ENCODE peak calls at places on chromosomes 12 and 14, in ten cellular contexts. X is ELR; C is IMR-90; U is D721Med; H is aorta; J is G401; G is naive thymus-derived CD8-positive, alpha-beta T cell; A is RPMI7951; V is SHP77; I is skeletal muscle cell. W is an unnamed sample.

GRCh38 chr14:60771117-60771516 is 36.6 kb downstream of the MNAT1 start:
- DNase-seq in X (no peak), C (no peak), U (no peak), H (no peak), J (no peak), G (no peak), A (no peak), V (no peak), I (no peak), W (no peak)

GRCh38 chr14:91252901-91253794 is 8.6 kb upstream of the GPR68 start:
- DNase-seq in X (peak; percentile 46), C (no peak), U (no peak), H (no peak), J (peak; percentile 51), G (peak; percentile 35), A (no peak), V (no peak), I (no peak), W (no peak)

GRCh38 chr12:90253674-90254181 is 545.1 kb upstream of the ATP2B1 start:
- DNase-seq in X (peak; percentile 98), C (peak; percentile 92), U (no peak), H (peak; percentile 75), J (peak; percentile 99), G (peak; percentile 2), A (peak; percentile 99), V (peak; percentile 85), I (peak; percentile 92), W (peak; percentile 97)

GRCh38 chr12:98606367-98606985 is 13.0 kb downstream of the SLC25A3 start:
- DNase-seq in X (peak; percentile 13), C (no peak), U (no peak), H (no peak), J (no peak), G (no peak), A (no peak), V (no peak), I (no peak), W (no peak)

GRCh38 chr12:47736216-47736615 is 10.9 kb upstream of the ENDOU start:
- DNase-seq in X (no peak), C (no peak), U (no peak), H (no peak), J (no peak), G (no peak), A (peak; percentile 11), V (no peak), I (no peak), W (no peak)

GRCh38 chr14:35140718-35141581 is 18.6 kb downstream of the PRORP start:
- DNase-seq in X (peak; percentile 57), C (peak; percentile 52), U (no peak), H (no peak), J (peak; percentile 58), G (peak; percentile 57), A (no peak), V (peak; percentile 12), I (no peak), W (peak; percentile 54)

GRCh38 chr14:91996951-91997371 is 42.9 kb downstream of the TRIP11 start:
- DNase-seq in X (peak; percentile 76), C (peak; percentile 72), U (no peak), H (no peak), J (peak; percentile 30), G (peak; percentile 53), A (peak; percentile 47), V (peak; percentile 27), I (peak; percentile 41), W (peak; percentile 100)

GRCh38 chr12:43009307-43009706 is 419.8 kb upstream of the PRICKLE1 start:
- DNase-seq in X (no peak), C (no peak), U (no peak), H (no peak), J (no peak), G (no peak), A (no peak), V (no peak), I (no peak), W (no peak)

GRCh38 chr12:49562831-49563230 is 5.1 kb downstream of the MCRS1 start:
- DNase-seq in X (no peak), C (no peak), U (no peak), H (no peak), J (no peak), G (no peak), A (no peak), V (no peak), I (no peak), W (no peak)

GRCh38 chr14:24876009-24876690 is 173.8 kb downstream of the STXBP6 start:
- DNase-seq in X (no peak), C (no peak), U (no peak), H (no peak), J (no peak), G (no peak), A (no peak), V (no peak), I (no peak), W (no peak)

GRCh38 chr14:84826349-84826748 is 703.6 kb upstream of the FLRT2 start:
- DNase-seq in X (peak; percentile 7), C (no peak), U (no peak), H (no peak), J (no peak), G (no peak), A (no peak), V (no peak), I (no peak), W (peak; percentile 78)

GRCh38 chr12:121816925-121817647 is 13.3 kb downstream of the SETD1B start:
- DNase-seq in X (no peak), C (no peak), U (no peak), H (no peak), J (no peak), G (no peak), A (no peak), V (no peak), I (no peak), W (no peak)

GRCh38 chr12:4107436-4107878 is 166.1 kb upstream of the CCND2 start:
- DNase-seq in X (peak; percentile 74), C (peak; percentile 53), U (no peak), H (no peak), J (peak; percentile 33), G (peak; percentile 83), A (peak; percentile 46), V (no peak), I (peak; percentile 34), W (peak; percentile 27)

GRCh38 chr14:23432102-23432925 is 3.1 kb downstream of the MYH7 start:
- DNase-seq in X (no peak), C (no peak), U (no peak), H (no peak), J (no peak), G (no peak), A (no peak), V (no peak), I (no peak), W (no peak)

GRCh38 chr12:109058773-109059172 is 6.4 kb downstream of the USP30 start:
- DNase-seq in X (no peak), C (no peak), U (no peak), H (no peak), J (no peak), G (no peak), A (no peak), V (no peak), I (no peak), W (no peak)

GRCh38 chr14:87508333-87508732 is 484.6 kb downstream of the GALC start:
- DNase-seq in X (no peak), C (no peak), U (no peak), H (no peak), J (no peak), G (no peak), A (no peak), V (no peak), I (no peak), W (no peak)

GRCh38 chr14:67575684-67576083 is 24.4 kb downstream of the PIGH start:
- DNase-seq in X (peak; percentile 62), C (no peak), U (no peak), H (no peak), J (no peak), G (no peak), A (no peak), V (no peak), I (no peak), W (no peak)

GRCh38 chr14:50943943-50944646 is at the start of gene PYGL:
- DNase-seq in X (peak; percentile 82), C (peak; percentile 49), U (peak; percentile 57), H (peak; percentile 92), J (no peak), G (peak; percentile 19), A (peak; percentile 68), V (peak; percentile 61), I (no peak), W (no peak)

GRCh38 chr14:53156238-53156637 is 3.1 kb upstream of the DDHD1 start:
- DNase-seq in X (no peak), C (no peak), U (no peak), H (no peak), J (no peak), G (no peak), A (no peak), V (no peak), I (no peak), W (no peak)

GRCh38 chr12:9906888-9907287 is 25.3 kb downstream of the CLEC2A start:
- DNase-seq in X (peak; percentile 7), C (no peak), U (no peak), H (no peak), J (no peak), G (peak; percentile 80), A (no peak), V (no peak), I (no peak), W (no peak)

GRCh38 chr12:117526756-117527479 is 165.5 kb upstream of the NOS1 start:
- DNase-seq in X (no peak), C (no peak), U (no peak), H (no peak), J (no peak), G (no peak), A (no peak), V (no peak), I (no peak), W (peak; percentile 68)

GRCh38 chr14:102776761-102777710 is at the start of gene TRAF3:
- DNase-seq in X (peak; percentile 83), C (peak; percentile 77), U (no peak), H (peak; percentile 89), J (peak; percentile 45), G (peak; percentile 90), A (peak; percentile 73), V (no peak), I (no peak), W (peak; percentile 35)

W was measured in renal cortical epithelial cell.